ENCODE peak calls at places on chromosome 4, in nine cellular contexts. P is HFF-Myc; S is cardiac muscle cell; Z is putamen; C is cardiac septum; B is pulmonary artery endothelial cell; M is COR-L47; D is stimulated activated CD8-positive, alpha-beta memory T cell treated with anti-CD3 and anti-CD28 coated beads, Interleukin-12 subunit alpha, Interleukin-12 subunit beta, amount 100 ng/mL, for 1 hour; W is anterior cingulate cortex. N is an unnamed sample.

GRCh38 chr4:103786014-103786413 is 66.2 kb upstream of the TACR3 start:
- DNase-seq in P (peak), B (no peak), M (peak), D (no peak), W (no peak), C (no peak), S (peak), Z (no peak), N (peak)

GRCh38 chr4:10118355-10119004 is 1.9 kb upstream of the WDR1 start:
- DNase-seq in B (no peak), D (no peak), Z (no peak), C (no peak), W (no peak), M (no peak), S (no peak), P (no peak), N (no peak)

GRCh38 chr4:126742048-126742447 is 890.7 kb upstream of the INTU start:
- DNase-seq in D (no peak), P (no peak), C (no peak), Z (no peak), W (no peak), S (no peak), B (no peak), M (no peak), N (no peak)

GRCh38 chr4:94909645-94910044 is 151.9 kb downstream of the BMPR1B start:
- DNase-seq in P (no peak), W (no peak), B (no peak), M (no peak), Z (no peak), D (no peak), S (no peak), C (no peak), N (no peak)

GRCh38 chr4:183326853-183327252 is 4.6 kb upstream of the CLDN24 start:
- DNase-seq in M (no peak), B (no peak), Z (no peak), W (no peak), D (no peak), S (no peak), P (no peak), C (no peak), N (no peak)

GRCh38 chr4:70177117-70177516 is 18.4 kb upstream of the ODAM start:
- DNase-seq in D (no peak), Z (no peak), C (no peak), M (no peak), P (no peak), S (no peak), B (no peak), W (no peak), N (no peak)

GRCh38 chr4:78296261-78296660 is 239.1 kb downstream of the FRAS1 start:
- DNase-seq in W (no peak), C (no peak), B (no peak), P (no peak), M (no peak), S (no peak), D (no peak), Z (no peak), N (no peak)

GRCh38 chr4:23033796-23034195 is 341.1 kb downstream of the GBA3 start:
- DNase-seq in S (no peak), B (no peak), Z (no peak), C (no peak), P (no peak), M (no peak), W (no peak), D (no peak), N (no peak)

GRCh38 chr4:15674926-15675325 is 6.7 kb upstream of the FAM200B start:
- DNase-seq in S (no peak), M (no peak), B (no peak), Z (no peak), D (no peak), W (no peak), P (no peak), C (no peak), N (no peak)

GRCh38 chr4:76679691-76680090 is 218.3 kb downstream of the SOWAHB start:
- DNase-seq in P (no peak), W (no peak), C (no peak), M (no peak), S (no peak), D (no peak), Z (no peak), B (no peak), N (no peak)

GRCh38 chr4:81564025-81564424 is 92.3 kb upstream of the RASGEF1B start:
- DNase-seq in D (no peak), C (no peak), M (no peak), S (no peak), W (no peak), P (no peak), B (no peak), Z (no peak), N (no peak)

N was measured in cerebellar cortex.